ENCODE peak calls at places on chromosome 22, in ten cellular contexts. G is HepG2, C is fibroblast of the aortic adventitia, I is HCT116, E is mucosa of descending colon, M is HFF-Myc, V is AG10803, H is tibial nerve, T is A549, O is dorsolateral prefrontal cortex. A is an unnamed sample.
A peak's percentile ranks its signal among the peaks of the same experiment; 100 is the strongest.

GRCh38 chr22:17121235-17122195 is at the start of gene TMEM121B:
- DNase-seq in M (no peak), H (peak; percentile 19), O (peak; percentile 43), V (peak; percentile 27), E (peak; percentile 62), C (peak; percentile 31), T (peak; percentile 14), I (no peak), G (no peak), A (no peak)

GRCh38 chr22:34035209-34035608 is 114.9 kb upstream of the LARGE1 start:
- DNase-seq in I (no peak), M (no peak), G (no peak), H (no peak), V (no peak), E (no peak), T (no peak), C (no peak), O (no peak), A (no peak)

GRCh38 chr22:45159652-45160462 is 3.9 kb upstream of the NUP50 start:
- DNase-seq in V (no peak), M (no peak), I (no peak), G (peak; percentile 88), O (no peak), H (no peak), C (peak; percentile 55), T (peak; percentile 22), E (no peak), A (peak; percentile 18)

GRCh38 chr22:23673826-23674690 is 16.8 kb upstream of the RGL4 start:
- DNase-seq in O (no peak), V (no peak), C (no peak), T (no peak), E (no peak), M (no peak), G (no peak), H (no peak), I (no peak), A (no peak)

GRCh38 chr22:43378011-43378704 is 33.7 kb upstream of the MPPED1 start:
- DNase-seq in I (no peak), V (peak; percentile 29), M (no peak), T (no peak), O (no peak), G (peak; percentile 97), C (peak; percentile 30), H (peak; percentile 40), E (no peak), A (peak; percentile 22)

GRCh38 chr22:44645083-44645482 is 56.9 kb upstream of the PRR5 start:
- DNase-seq in M (no peak), V (no peak), T (no peak), O (no peak), E (no peak), H (no peak), G (peak; percentile 82), I (no peak), C (no peak), A (peak; percentile 95)

GRCh38 chr22:25736378-25737011 is 5.5 kb upstream of the MYO18B start:
- DNase-seq in T (no peak), C (no peak), E (no peak), G (no peak), V (no peak), H (no peak), O (no peak), M (no peak), I (no peak), A (no peak)

GRCh38 chr22:31876156-31877035 is 67.9 kb upstream of the YWHAH start:
- DNase-seq in H (no peak), V (peak; percentile 79), C (peak; percentile 69), G (no peak), T (no peak), M (peak; percentile 67), O (no peak), I (no peak), E (no peak), A (no peak)

DNA sequence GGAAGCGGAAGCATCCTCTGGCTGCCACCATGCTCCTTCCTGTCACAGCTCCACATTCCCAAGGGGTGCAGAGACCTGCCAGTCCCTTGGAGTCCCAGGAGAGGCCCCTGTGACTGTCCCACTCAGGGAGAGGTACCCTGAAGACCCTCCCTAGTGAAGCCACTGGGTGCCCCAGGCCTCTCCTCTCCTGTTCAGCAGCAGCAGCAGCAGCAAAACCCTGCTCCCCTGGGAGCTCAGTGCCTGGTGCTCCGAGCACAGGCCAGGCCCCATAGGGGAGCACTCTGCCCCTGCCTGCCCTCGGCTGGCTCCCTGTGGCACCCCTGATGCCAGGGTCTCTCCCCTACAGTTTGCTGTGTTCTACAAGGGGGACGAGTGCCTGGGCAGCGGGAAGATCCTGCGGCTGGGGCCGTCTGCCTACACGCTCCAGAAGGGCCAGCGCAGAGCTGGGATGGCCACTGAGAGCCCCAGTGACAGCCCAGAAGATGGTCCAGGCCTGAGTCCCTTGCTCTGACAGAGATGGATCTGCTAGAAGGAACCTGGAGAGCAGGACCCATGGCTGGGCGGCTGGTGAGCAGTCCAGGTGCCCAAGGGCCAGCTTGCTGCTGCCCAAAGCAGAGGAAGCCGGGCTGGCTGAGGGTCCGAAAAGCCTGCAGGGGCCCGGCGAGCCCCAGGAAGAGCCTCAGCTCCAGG is 21.1 kb downstream of the TRMU start:
- DNase-seq in T (no peak), E (peak; percentile 12), I (no peak), G (no peak), V (no peak), H (no peak), C (no peak), M (no peak), O (no peak), A (no peak)
- TF ChIP-seq CTCF in T (no peak), E (no peak), I (no peak), G (no peak), V (no peak), H (no peak), C (no peak), M (no peak), O (no peak), A (no peak)

DNA sequence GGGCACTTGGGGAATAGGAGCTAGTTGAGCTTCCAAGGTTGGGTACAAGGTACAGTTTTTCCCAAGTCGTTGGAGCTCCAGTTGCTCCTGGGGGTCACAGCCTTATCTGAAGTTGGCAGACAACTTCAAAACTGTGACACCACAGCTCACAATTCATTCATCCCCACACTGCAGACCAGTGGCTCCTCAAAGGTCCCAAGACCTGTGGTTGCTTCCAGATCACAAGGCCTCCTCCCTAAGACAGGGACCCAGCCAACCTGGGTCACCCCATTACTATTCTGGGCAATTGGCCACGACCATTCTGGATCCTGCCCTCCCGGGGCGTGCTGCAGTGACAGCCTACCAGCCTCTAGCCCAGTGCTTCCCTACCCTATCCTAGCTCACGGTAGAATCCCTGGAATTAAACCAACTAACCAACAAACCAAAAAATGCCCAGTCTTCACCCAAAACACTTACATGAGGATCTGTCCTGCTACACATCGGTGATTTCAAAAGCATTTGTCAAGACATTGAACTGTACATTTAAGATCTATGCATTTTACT is 862 bp upstream of the PDXP start:
- DNase-seq in C (no peak), E (no peak), O (no peak), T (no peak), M (no peak), I (no peak), H (no peak), V (peak; percentile 20), G (no peak), A (no peak)
- H3K4me3 ChIP-seq in C (peak overlapping the region; percentile 74), E (peak overlapping the region; percentile 46), O (peak overlapping the region; percentile 65), T (peak overlapping the region; percentile 50), M (peak overlapping the region; percentile 68), I (peak overlapping the region; percentile 55), H (peak overlapping the region; percentile 42), V (peak overlapping the region; percentile 78), G (peak overlapping the region; percentile 63), A (peak overlapping the region; percentile 62)

GRCh38 chr22:50560034-50560433 is 2.7 kb downstream of the SYCE3 start:
- DNase-seq in O (no peak), C (no peak), E (no peak), V (no peak), M (no peak), G (no peak), H (no peak), T (no peak), I (no peak), A (no peak)

GRCh38 chr22:50564289-50564688 is 1.6 kb upstream of the SYCE3 start:
- DNase-seq in M (no peak), H (no peak), V (no peak), C (no peak), O (no peak), T (no peak), I (no peak), E (peak; percentile 67), G (no peak), A (no peak)

GRCh38 chr22:50561401-50562074 is 1.2 kb downstream of the SYCE3 start:
- DNase-seq in G (no peak), O (no peak), T (no peak), M (no peak), C (no peak), H (no peak), I (no peak), E (no peak), V (no peak), A (no peak)

GRCh38 chr22:50563410-50564160 is 866 bp upstream of the SYCE3 start:
- DNase-seq in H (no peak), O (no peak), T (no peak), I (no peak), M (no peak), V (no peak), E (peak; percentile 62), C (no peak), G (peak; percentile 34), A (no peak)

DNA sequence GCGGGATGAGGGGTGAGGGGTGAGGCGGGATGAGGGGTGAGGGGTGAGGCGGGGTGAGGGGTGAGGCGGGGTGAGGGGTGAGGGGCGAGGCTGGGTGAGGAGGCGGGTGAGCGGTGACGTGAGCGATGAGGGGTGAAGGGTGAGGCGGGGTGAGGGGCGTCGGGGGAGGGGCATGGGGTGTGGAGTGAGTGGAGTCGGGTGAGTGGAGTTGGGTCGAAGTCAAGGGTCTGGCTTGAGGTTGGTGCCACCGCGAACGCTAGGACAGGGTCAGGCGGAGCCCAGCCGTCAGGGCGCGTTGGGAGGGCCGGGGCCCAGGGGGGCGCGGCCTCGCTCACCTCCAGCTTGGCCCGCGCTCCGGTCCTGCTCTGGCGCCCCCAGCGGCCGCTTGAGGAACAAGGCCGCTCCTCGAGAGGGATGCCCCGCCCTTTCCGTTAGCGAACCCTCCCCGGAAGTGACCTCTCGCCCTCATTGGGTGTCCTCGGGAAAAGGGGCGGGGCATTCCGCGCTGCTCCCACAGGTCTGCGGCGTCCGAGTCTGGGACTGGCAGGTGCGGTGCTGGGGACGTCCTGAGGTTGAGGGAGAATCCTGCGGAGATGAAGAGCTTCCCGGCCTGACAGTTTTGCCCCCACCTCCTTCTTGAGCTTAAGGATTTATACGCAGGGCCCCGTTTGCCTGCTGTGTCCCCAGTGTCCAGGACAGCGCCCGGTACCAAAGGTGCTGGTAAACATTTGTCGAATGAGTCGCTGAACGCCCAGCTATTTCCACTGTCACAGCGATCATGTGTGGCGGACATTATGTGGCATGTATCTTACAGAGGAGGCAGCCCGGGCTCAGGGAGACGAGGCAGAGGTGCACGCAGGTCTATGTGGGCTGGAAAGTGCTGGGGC is at the start of gene SYCE3:
- DNase-seq in I (peak; percentile 89), T (peak; percentile 91), V (peak; percentile 83), H (peak; percentile 96), M (peak; percentile 47), O (peak; percentile 95), G (peak; percentile 92), C (peak; percentile 81), E (peak; percentile 99), A (peak; percentile 80)
- TF ChIP-seq CTCF in I (peak; percentile 79), T (peak; percentile 73), V (peak; percentile 63), H (peak; percentile 95), M (peak; percentile 91), O (peak; percentile 81), G (peak; percentile 95), C (peak; percentile 80), E (peak; percentile 98), A (peak; percentile 83)

GRCh38 chr22:36369922-36370781 is 17.6 kb downstream of the MYH9 start:
- DNase-seq in T (peak; percentile 58), M (no peak), C (peak; percentile 62), V (no peak), O (no peak), H (no peak), G (peak; percentile 72), I (no peak), E (peak; percentile 77), A (no peak)

GRCh38 chr22:36367066-36367465 is 20.7 kb downstream of the MYH9 start:
- DNase-seq in E (no peak), G (no peak), H (no peak), C (no peak), I (no peak), V (no peak), T (no peak), M (no peak), O (no peak), A (no peak)

GRCh38 chr22:36368359-36368983 is 19.3 kb downstream of the MYH9 start:
- DNase-seq in V (peak; percentile 90), O (no peak), T (peak; percentile 57), E (no peak), M (peak; percentile 67), H (no peak), I (no peak), G (peak; percentile 72), C (peak; percentile 83), A (no peak)

GRCh38 chr22:36367479-36367878 is 20.3 kb downstream of the MYH9 start:
- DNase-seq in O (no peak), I (no peak), V (no peak), M (no peak), E (no peak), C (no peak), T (no peak), G (no peak), H (no peak), A (no peak)

GRCh38 chr22:36369004-36369921 is 18.5 kb downstream of the MYH9 start:
- DNase-seq in I (no peak), V (no peak), H (no peak), M (no peak), C (no peak), O (no peak), G (no peak), E (no peak), T (no peak), A (no peak)
- H3K4me3 ChIP-seq in I (no peak overlapping the region), V (no peak overlapping the region), H (no peak overlapping the region), M (no peak overlapping the region), C (no peak overlapping the region), O (no peak overlapping the region), G (no peak overlapping the region), E (no peak overlapping the region), T (no peak overlapping the region), A (no peak overlapping the region)